ENCODE peak calls at places on chromosomes 6 and 20, in nine cellular contexts. One of them, this sample, is unnamed.

GRCh38 chr6:35015476-35015875 is 125.7 kb downstream of the TCP11 start:
- DNase-seq in OCI-LY7: no peak
- DNase-seq in heart right ventricle: no peak
- DNase-seq in CD8-positive, alpha-beta T cell: no peak
- DNase-seq in H9: no peak
- DNase-seq in HFF-Myc: no peak
- DNase-seq in spleen: no peak
- DNase-seq in lung: no peak
- DNase-seq in fibroblast of mammary gland: no peak
- DNase-seq in this sample: no peak

GRCh38 chr6:23522751-23523527 is 603.1 kb upstream of the NRSN1 start:
- DNase-seq in OCI-LY7: no peak
- DNase-seq in heart right ventricle: no peak
- DNase-seq in CD8-positive, alpha-beta T cell: no peak
- DNase-seq in H9: no peak
- DNase-seq in HFF-Myc: no peak
- DNase-seq in spleen: no peak
- DNase-seq in lung: no peak
- DNase-seq in fibroblast of mammary gland: no peak
- DNase-seq in this sample: no peak

GRCh38 chr6:118893095-118893881 is 664 bp upstream of the ASF1A start:
- DNase-seq in OCI-LY7: peak
- DNase-seq in heart right ventricle: no peak
- DNase-seq in CD8-positive, alpha-beta T cell: peak
- DNase-seq in H9: peak
- DNase-seq in HFF-Myc: no peak
- DNase-seq in spleen: no peak
- DNase-seq in lung: peak
- DNase-seq in fibroblast of mammary gland: peak
- DNase-seq in this sample: no peak

GRCh38 chr20:21184810-21185209 is 58.9 kb downstream of the KIZ start:
- DNase-seq in OCI-LY7: no peak
- DNase-seq in heart right ventricle: no peak
- DNase-seq in CD8-positive, alpha-beta T cell: no peak
- DNase-seq in H9: no peak
- DNase-seq in HFF-Myc: no peak
- DNase-seq in spleen: no peak
- DNase-seq in lung: no peak
- DNase-seq in fibroblast of mammary gland: peak
- DNase-seq in this sample: no peak

GRCh38 chr20:46715292-46715756 is 5.9 kb downstream of the SLC2A10 start:
- DNase-seq in OCI-LY7: no peak
- DNase-seq in heart right ventricle: no peak
- DNase-seq in CD8-positive, alpha-beta T cell: no peak
- DNase-seq in H9: peak
- DNase-seq in HFF-Myc: peak
- DNase-seq in spleen: no peak
- DNase-seq in lung: no peak
- DNase-seq in fibroblast of mammary gland: peak
- DNase-seq in this sample: no peak

GRCh38 chr20:45056473-45057148 is 44.3 kb downstream of the KCNS1 start:
- DNase-seq in OCI-LY7: no peak
- DNase-seq in heart right ventricle: no peak
- DNase-seq in CD8-positive, alpha-beta T cell: no peak
- DNase-seq in H9: no peak
- DNase-seq in HFF-Myc: no peak
- DNase-seq in spleen: no peak
- DNase-seq in lung: no peak
- DNase-seq in fibroblast of mammary gland: no peak
- DNase-seq in this sample: no peak

GRCh38 chr6:165231581-165232276 is 77.7 kb downstream of the C6orf118 start:
- DNase-seq in OCI-LY7: peak
- DNase-seq in heart right ventricle: no peak
- DNase-seq in CD8-positive, alpha-beta T cell: no peak
- DNase-seq in H9: no peak
- DNase-seq in HFF-Myc: no peak
- DNase-seq in spleen: no peak
- DNase-seq in lung: no peak
- DNase-seq in fibroblast of mammary gland: peak
- DNase-seq in this sample: no peak

GRCh38 chr20:36092424-36093024 is 62.0 kb upstream of the EPB41L1 start:
- DNase-seq in OCI-LY7: no peak
- DNase-seq in heart right ventricle: peak
- DNase-seq in CD8-positive, alpha-beta T cell: peak
- DNase-seq in H9: peak
- DNase-seq in HFF-Myc: no peak
- DNase-seq in spleen: no peak
- DNase-seq in lung: no peak
- DNase-seq in fibroblast of mammary gland: no peak
- DNase-seq in this sample: no peak

GRCh38 chr6:111642463-111643158 is 36.9 kb upstream of the TRAF3IP2 start:
- DNase-seq in OCI-LY7: peak
- DNase-seq in heart right ventricle: peak
- DNase-seq in CD8-positive, alpha-beta T cell: no peak
- DNase-seq in H9: peak
- DNase-seq in HFF-Myc: peak
- DNase-seq in spleen: no peak
- DNase-seq in lung: peak
- DNase-seq in fibroblast of mammary gland: peak
- DNase-seq in this sample: no peak

GRCh38 chr6:111982681-111983080 is 71.2 kb upstream of the CCN6 start:
- DNase-seq in OCI-LY7: no peak
- DNase-seq in heart right ventricle: no peak
- DNase-seq in CD8-positive, alpha-beta T cell: no peak
- DNase-seq in H9: no peak
- DNase-seq in HFF-Myc: no peak
- DNase-seq in spleen: no peak
- DNase-seq in lung: no peak
- DNase-seq in fibroblast of mammary gland: no peak
- DNase-seq in this sample: no peak

GRCh38 chr6:44415424-44415823 is 27.9 kb downstream of the CDC5L start:
- DNase-seq in OCI-LY7: no peak
- DNase-seq in heart right ventricle: no peak
- DNase-seq in CD8-positive, alpha-beta T cell: no peak
- DNase-seq in H9: no peak
- DNase-seq in HFF-Myc: no peak
- DNase-seq in spleen: no peak
- DNase-seq in lung: no peak
- DNase-seq in fibroblast of mammary gland: no peak
- DNase-seq in this sample: no peak

GRCh38 chr6:7912024-7912423 is 1.4 kb upstream of the TXNDC5 start:
- DNase-seq in OCI-LY7: no peak
- DNase-seq in heart right ventricle: peak
- DNase-seq in CD8-positive, alpha-beta T cell: no peak
- DNase-seq in H9: no peak
- DNase-seq in HFF-Myc: no peak
- DNase-seq in spleen: no peak
- DNase-seq in lung: no peak
- DNase-seq in fibroblast of mammary gland: peak
- DNase-seq in this sample: no peak

GRCh38 chr6:61869632-61870400 is 416.2 kb downstream of the KHDRBS2 start:
- DNase-seq in OCI-LY7: no peak
- DNase-seq in heart right ventricle: no peak
- DNase-seq in CD8-positive, alpha-beta T cell: no peak
- DNase-seq in H9: no peak
- DNase-seq in HFF-Myc: no peak
- DNase-seq in spleen: no peak
- DNase-seq in lung: no peak
- DNase-seq in fibroblast of mammary gland: no peak
- DNase-seq in this sample: no peak

GRCh38 chr6:143575440-143575839 is 63.9 kb upstream of the FUCA2 start:
- DNase-seq in OCI-LY7: peak
- DNase-seq in heart right ventricle: no peak
- DNase-seq in CD8-positive, alpha-beta T cell: peak
- DNase-seq in H9: peak
- DNase-seq in HFF-Myc: peak
- DNase-seq in spleen: no peak
- DNase-seq in lung: peak
- DNase-seq in fibroblast of mammary gland: peak
- DNase-seq in this sample: no peak

GRCh38 chr20:2576317-2576727 is 39.9 kb downstream of the TMC2 start:
- DNase-seq in OCI-LY7: no peak
- DNase-seq in heart right ventricle: no peak
- DNase-seq in CD8-positive, alpha-beta T cell: no peak
- DNase-seq in H9: no peak
- DNase-seq in HFF-Myc: no peak
- DNase-seq in spleen: no peak
- DNase-seq in lung: peak
- DNase-seq in fibroblast of mammary gland: no peak
- DNase-seq in this sample: no peak

GRCh38 chr20:39800548-39800947 is 838.4 kb downstream of the DHX35 start:
- DNase-seq in OCI-LY7: no peak
- DNase-seq in heart right ventricle: peak
- DNase-seq in CD8-positive, alpha-beta T cell: no peak
- DNase-seq in H9: no peak
- DNase-seq in HFF-Myc: peak
- DNase-seq in spleen: no peak
- DNase-seq in lung: peak
- DNase-seq in fibroblast of mammary gland: peak
- DNase-seq in this sample: no peak

GRCh38 chr6:137736919-137737318 is 130.1 kb upstream of the TNFAIP3 start:
- DNase-seq in OCI-LY7: no peak
- DNase-seq in heart right ventricle: no peak
- DNase-seq in CD8-positive, alpha-beta T cell: no peak
- DNase-seq in H9: no peak
- DNase-seq in HFF-Myc: no peak
- DNase-seq in spleen: no peak
- DNase-seq in lung: no peak
- DNase-seq in fibroblast of mammary gland: peak
- DNase-seq in this sample: no peak

DNA sequence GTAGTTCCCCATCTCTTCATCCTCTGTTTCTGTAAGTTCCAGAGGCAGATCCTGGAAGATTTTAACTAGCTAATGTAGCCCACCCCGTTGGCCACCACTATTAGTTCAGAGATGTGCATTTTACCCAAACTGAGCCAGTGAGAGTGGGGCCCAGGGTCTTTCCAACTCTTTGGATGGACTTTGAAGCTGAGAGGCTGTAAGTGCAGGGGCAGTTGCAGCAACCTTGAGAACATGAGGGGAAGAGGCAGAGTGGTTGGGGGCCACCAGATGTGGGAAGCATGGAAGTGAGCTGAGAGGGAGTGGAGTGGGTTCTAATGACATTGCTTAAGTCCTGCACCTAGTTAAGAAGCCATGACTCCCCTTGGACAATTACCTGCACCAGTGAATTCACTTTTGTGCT is 72.2 kb downstream of the CDH26 start:
- DNase-seq in OCI-LY7: no peak
- DNase-seq in heart right ventricle: no peak
- DNase-seq in CD8-positive, alpha-beta T cell: no peak
- DNase-seq in H9: no peak
- DNase-seq in HFF-Myc: no peak
- DNase-seq in spleen: no peak
- DNase-seq in lung: no peak
- DNase-seq in fibroblast of mammary gland: no peak
- DNase-seq in this sample: no peak
- TF ChIP-seq CTCF in OCI-LY7: no peak
- TF ChIP-seq CTCF in heart right ventricle: no peak
- TF ChIP-seq CTCF in CD8-positive, alpha-beta T cell: no peak
- TF ChIP-seq CTCF in H9: no peak
- TF ChIP-seq CTCF in HFF-Myc: no peak
- TF ChIP-seq CTCF in spleen: no peak
- TF ChIP-seq CTCF in lung: no peak
- TF ChIP-seq CTCF in fibroblast of mammary gland: no peak
- TF ChIP-seq CTCF in this sample: no peak

GRCh38 chr20:24100370-24101011 is 111.9 kb upstream of the GGTLC1 start:
- DNase-seq in OCI-LY7: peak
- DNase-seq in heart right ventricle: no peak
- DNase-seq in CD8-positive, alpha-beta T cell: peak
- DNase-seq in H9: no peak
- DNase-seq in HFF-Myc: peak
- DNase-seq in spleen: no peak
- DNase-seq in lung: peak
- DNase-seq in fibroblast of mammary gland: peak
- DNase-seq in this sample: no peak
- TF ChIP-seq CTCF in OCI-LY7: peak
- TF ChIP-seq CTCF in heart right ventricle: peak
- TF ChIP-seq CTCF in CD8-positive, alpha-beta T cell: peak
- TF ChIP-seq CTCF in H9: peak
- TF ChIP-seq CTCF in HFF-Myc: peak
- TF ChIP-seq CTCF in spleen: peak
- TF ChIP-seq CTCF in lung: peak
- TF ChIP-seq CTCF in fibroblast of mammary gland: peak
- TF ChIP-seq CTCF in this sample: peak

DNA sequence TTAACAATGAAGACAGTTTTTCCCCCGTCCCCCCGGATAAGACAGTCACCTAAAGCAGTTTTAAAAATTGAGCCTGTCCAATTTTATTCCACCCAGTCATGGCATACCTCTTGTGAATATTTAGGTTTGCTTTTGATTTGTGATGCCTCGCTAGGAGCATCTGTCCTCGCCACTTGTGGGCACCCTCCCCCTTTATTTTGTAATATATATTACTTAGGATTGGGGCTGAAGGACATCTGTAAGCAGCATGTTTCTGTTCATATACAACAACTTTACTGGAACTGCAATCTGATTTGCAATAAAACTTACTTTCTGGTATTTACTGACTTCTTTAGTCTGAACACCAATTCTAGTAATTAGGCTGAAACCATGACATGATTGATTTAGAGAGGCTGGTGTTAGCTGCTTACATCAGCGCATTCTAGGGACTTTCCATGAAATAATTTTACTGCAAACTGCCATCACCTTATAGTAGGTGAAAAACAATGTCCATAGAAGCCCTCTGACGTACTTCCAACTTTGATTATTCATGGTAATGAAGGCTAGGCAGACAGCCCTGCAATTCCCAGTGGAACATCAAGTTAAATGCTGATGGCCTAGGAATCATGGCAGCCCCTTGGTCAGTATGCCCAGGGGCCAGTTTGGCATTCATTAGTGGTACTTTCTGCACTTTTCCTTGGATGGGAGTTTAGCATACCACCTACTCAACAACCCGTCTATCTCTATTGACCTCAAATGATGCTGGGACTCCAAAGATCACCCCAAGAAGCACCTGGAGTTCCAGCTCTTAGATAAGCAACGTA is 132.9 kb upstream of the MCHR2 start:
- DNase-seq in OCI-LY7: no peak
- DNase-seq in heart right ventricle: no peak
- DNase-seq in CD8-positive, alpha-beta T cell: no peak
- DNase-seq in H9: no peak
- DNase-seq in HFF-Myc: no peak
- DNase-seq in spleen: no peak
- DNase-seq in lung: no peak
- DNase-seq in fibroblast of mammary gland: no peak
- DNase-seq in this sample: no peak
- TF ChIP-seq CTCF in OCI-LY7: no peak
- TF ChIP-seq CTCF in heart right ventricle: no peak
- TF ChIP-seq CTCF in CD8-positive, alpha-beta T cell: no peak
- TF ChIP-seq CTCF in H9: no peak
- TF ChIP-seq CTCF in HFF-Myc: no peak
- TF ChIP-seq CTCF in spleen: no peak
- TF ChIP-seq CTCF in lung: no peak
- TF ChIP-seq CTCF in fibroblast of mammary gland: no peak
- TF ChIP-seq CTCF in this sample: peak

GRCh38 chr6:70215460-70215859 is 87.4 kb downstream of the COL9A1 start:
- DNase-seq in OCI-LY7: no peak
- DNase-seq in heart right ventricle: no peak
- DNase-seq in CD8-positive, alpha-beta T cell: no peak
- DNase-seq in H9: no peak
- DNase-seq in HFF-Myc: no peak
- DNase-seq in spleen: no peak
- DNase-seq in lung: no peak
- DNase-seq in fibroblast of mammary gland: no peak
- DNase-seq in this sample: no peak

GRCh38 chr6:70208235-70208790 is 94.6 kb downstream of the COL9A1 start:
- DNase-seq in OCI-LY7: no peak
- DNase-seq in heart right ventricle: no peak
- DNase-seq in CD8-positive, alpha-beta T cell: no peak
- DNase-seq in H9: no peak
- DNase-seq in HFF-Myc: no peak
- DNase-seq in spleen: no peak
- DNase-seq in lung: no peak
- DNase-seq in fibroblast of mammary gland: no peak
- DNase-seq in this sample: no peak

GRCh38 chr6:70210462-70210861 is 92.4 kb downstream of the COL9A1 start:
- DNase-seq in OCI-LY7: peak
- DNase-seq in heart right ventricle: no peak
- DNase-seq in CD8-positive, alpha-beta T cell: no peak
- DNase-seq in H9: no peak
- DNase-seq in HFF-Myc: no peak
- DNase-seq in spleen: no peak
- DNase-seq in lung: no peak
- DNase-seq in fibroblast of mammary gland: peak
- DNase-seq in this sample: no peak
- TF ChIP-seq CTCF in OCI-LY7: peak
- TF ChIP-seq CTCF in heart right ventricle: no peak
- TF ChIP-seq CTCF in CD8-positive, alpha-beta T cell: no peak
- TF ChIP-seq CTCF in H9: peak
- TF ChIP-seq CTCF in HFF-Myc: no peak
- TF ChIP-seq CTCF in spleen: no peak
- TF ChIP-seq CTCF in lung: no peak
- TF ChIP-seq CTCF in fibroblast of mammary gland: peak
- TF ChIP-seq CTCF in this sample: peak

This sample was measured in chondrocyte.